ENCODE peak calls at places on chromosomes 6 and 20, in eight cellular contexts. S is MM.1S, F is GM23338, Q is hepatocyte, Y is GM23248, B is SK-N-SH, J is HCT116, L is PC-3. P is an unnamed sample.

GRCh38 chr6:116616757-116617093 is 446 bp downstream of the RSPH4A start:
- DNase-seq in S (peak; percentile 43), Q (peak; percentile 36), L (no peak), B (peak; percentile 16), Y (peak; percentile 60), J (no peak), F (peak; percentile 49), P (peak; percentile 43)

GRCh38 chr20:44683263-44684046 is 31.7 kb upstream of the CCN5 start:
- DNase-seq in Q (peak; percentile 85), L (peak; percentile 87), Y (peak; percentile 74), S (peak; percentile 73), J (peak; percentile 59), B (peak; percentile 75), F (peak; percentile 93), P (peak; percentile 79)

GRCh38 chr20:11972478-11972877 is 54.8 kb downstream of the BTBD3 start:
- DNase-seq in S (no peak), Y (no peak), Q (no peak), B (no peak), L (no peak), F (no peak), J (no peak), P (no peak)

GRCh38 chr20:20677186-20677585 is 35.3 kb downstream of the RALGAPA2 start:
- DNase-seq in S (no peak), Y (no peak), B (no peak), Q (no peak), L (no peak), F (no peak), J (no peak), P (no peak)

GRCh38 chr6:113359155-113360140 is 497.7 kb upstream of the MARCKS start:
- DNase-seq in Q (no peak), B (peak; percentile 44), F (no peak), L (peak; percentile 68), J (no peak), Y (peak; percentile 62), S (no peak), P (no peak)

GRCh38 chr20:1844723-1845523 is 50.3 kb upstream of the SIRPA start:
- DNase-seq in Y (peak; percentile 52), B (peak; percentile 52), Q (peak; percentile 80), L (no peak), S (peak; percentile 78), J (no peak), F (no peak), P (no peak)

GRCh38 chr20:58813369-58813768 is 37.3 kb downstream of the GNAS-AS1 start:
- DNase-seq in L (no peak), F (no peak), S (no peak), Y (no peak), B (no peak), J (no peak), Q (no peak), P (no peak)

GRCh38 chr6:6614096-6614964 is 25.8 kb downstream of the LY86 start:
- DNase-seq in L (no peak), J (no peak), F (no peak), Q (no peak), Y (peak; percentile 56), S (no peak), B (no peak), P (no peak)

GRCh38 chr6:150250826-150251225 is 108.0 kb downstream of the PPP1R14C start:
- DNase-seq in L (no peak), Q (peak; percentile 18), F (peak; percentile 40), S (no peak), Y (peak; percentile 87), J (no peak), B (no peak), P (no peak)

GRCh38 chr6:111823831-111824607 is 49.2 kb downstream of the FYN start:
- DNase-seq in L (peak; percentile 50), Y (peak; percentile 77), F (no peak), Q (no peak), J (no peak), S (no peak), B (no peak), P (no peak)

GRCh38 chr20:53642196-53643030 is 48.8 kb upstream of the ZNF217 start:
- DNase-seq in Q (peak; percentile 71), J (peak; percentile 89), L (peak; percentile 82), F (peak; percentile 44), S (peak; percentile 73), Y (peak; percentile 72), B (no peak), P (peak; percentile 65)

GRCh38 chr20:61317966-61318520 is 66.0 kb downstream of the CDH4 start:
- DNase-seq in L (no peak), Y (no peak), S (no peak), F (no peak), J (no peak), Q (no peak), B (no peak), P (no peak)

GRCh38 chr6:136962661-136963060 is 40.6 kb downstream of the SLC35D3 start:
- DNase-seq in F (peak; percentile 56), L (no peak), Y (no peak), S (no peak), B (peak; percentile 58), Q (no peak), J (no peak), P (peak; percentile 35)

GRCh38 chr20:13243826-13244376 is 22.8 kb downstream of the ISM1 start:
- DNase-seq in Q (peak; percentile 18), B (no peak), L (peak; percentile 90), J (no peak), F (no peak), S (no peak), Y (peak; percentile 70), P (no peak)

GRCh38 chr20:51185277-51185676 is 162.4 kb upstream of the KCNG1 start:
- DNase-seq in F (no peak), L (no peak), S (no peak), B (no peak), Y (no peak), Q (no peak), J (no peak), P (no peak)

GRCh38 chr6:124758663-124759062 is 203.6 kb upstream of the RNF217 start:
- DNase-seq in S (no peak), Q (no peak), Y (no peak), J (no peak), B (no peak), F (no peak), L (no peak), P (no peak)

GRCh38 chr20:53872561-53873248 is 197.7 kb downstream of the BCAS1 start:
- DNase-seq in F (no peak), Q (no peak), B (no peak), Y (peak; percentile 18), J (no peak), L (no peak), S (peak; percentile 72), P (no peak)

DNA sequence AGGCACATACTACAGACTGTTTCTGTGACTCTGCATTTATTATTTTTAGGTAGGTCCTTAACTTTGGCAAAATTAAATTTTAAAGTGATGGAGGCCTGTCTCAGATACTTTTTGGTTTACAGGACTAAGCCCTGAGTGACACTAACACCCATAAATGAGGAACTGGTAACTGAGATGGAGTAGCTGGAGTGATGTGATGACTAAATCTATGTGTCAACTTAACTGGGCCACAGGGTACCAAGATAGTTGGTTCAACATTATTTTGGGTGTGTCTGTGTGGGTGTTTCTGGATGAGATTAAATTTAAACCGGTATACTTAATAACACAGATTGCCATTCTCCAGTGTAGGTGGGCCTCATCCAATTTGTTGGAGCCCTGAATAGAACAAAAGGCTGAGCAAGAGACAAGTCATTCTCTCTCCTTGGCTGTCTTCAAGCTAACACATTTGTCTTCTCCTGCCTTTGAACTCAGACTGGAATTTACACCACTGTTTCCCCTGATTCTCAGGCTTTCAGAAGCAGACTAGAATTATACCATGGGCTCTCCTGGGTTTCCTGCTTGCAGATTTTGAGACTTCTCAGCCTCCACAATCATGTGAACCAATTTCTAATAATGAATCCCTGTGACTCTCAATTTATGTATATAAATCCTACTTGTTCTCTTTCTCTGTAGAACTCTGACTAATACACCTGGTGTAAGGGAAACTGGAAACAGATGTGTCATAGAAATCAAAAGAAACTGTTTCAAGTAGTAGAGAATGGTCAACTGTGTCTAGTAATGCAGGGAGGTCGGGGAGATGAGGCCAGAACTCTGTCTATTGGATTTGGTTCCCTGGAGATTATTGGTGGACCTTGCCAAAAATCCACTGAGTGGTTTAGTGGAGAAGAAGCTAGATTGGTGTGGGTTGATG is 579.2 kb downstream of the EPM2A start:
- DNase-seq in B (no peak), Y (peak; percentile 32), J (no peak), L (peak; percentile 62), S (no peak), F (no peak), Q (no peak), P (no peak)
- TF ChIP-seq EZH2phosphoT487 in B (no peak), Y (no peak), J (no peak), L (no peak), S (no peak), F (no peak), Q (no peak), P (no peak)

GRCh38 chr6:110472739-110473138 is 3.7 kb downstream of the SLC22A16 start:
- DNase-seq in Q (no peak), B (no peak), L (no peak), S (no peak), F (no peak), J (no peak), Y (no peak), P (no peak)

GRCh38 chr6:110468696-110469095 is 7.7 kb downstream of the SLC22A16 start:
- DNase-seq in J (no peak), S (no peak), F (peak; percentile 45), L (no peak), Y (no peak), Q (no peak), B (no peak), P (no peak)

GRCh38 chr6:110475255-110475654 is 1.2 kb downstream of the SLC22A16 start:
- DNase-seq in Y (no peak), L (no peak), J (no peak), B (no peak), Q (no peak), F (no peak), S (no peak), P (no peak)

GRCh38 chr6:110474500-110474899 is 1.9 kb downstream of the SLC22A16 start:
- DNase-seq in S (no peak), J (no peak), F (no peak), L (no peak), B (no peak), Y (no peak), Q (no peak), P (no peak)

DNA sequence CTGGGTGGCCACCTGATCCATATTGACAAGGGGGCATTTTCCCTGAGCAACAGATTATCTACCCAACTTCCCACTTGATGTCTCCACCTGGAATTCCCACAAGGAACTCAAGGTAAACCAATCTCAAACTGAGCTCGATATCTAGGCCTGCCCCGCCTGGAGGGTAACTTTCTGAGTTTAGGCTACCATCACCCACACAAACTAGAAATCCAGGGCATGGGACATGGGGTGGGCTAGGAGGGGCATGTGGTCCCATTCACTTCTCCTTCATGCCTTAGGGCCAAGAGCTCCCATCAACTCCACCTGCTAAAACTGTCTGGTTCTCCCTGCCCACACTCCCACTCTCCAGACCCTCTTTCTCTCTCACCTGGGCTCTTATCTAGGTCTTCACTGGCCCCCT is 4.4 kb downstream of the SLC22A16 start:
- DNase-seq in Q (no peak), F (no peak), S (no peak), B (no peak), J (no peak), L (no peak), Y (no peak), P (no peak)
- TF ChIP-seq EZH2phosphoT487 in Q (no peak), F (no peak), S (no peak), B (no peak), J (no peak), L (no peak), Y (no peak), P (no peak)

GRCh38 chr20:64049060-64049886 is at the start of gene SOX18:
- DNase-seq in J (no peak), L (peak; percentile 31), F (peak; percentile 76), Y (peak; percentile 66), S (no peak), Q (peak; percentile 69), B (peak; percentile 83), P (peak; percentile 82)
- TF ChIP-seq EZH2phosphoT487 in J (no peak), L (no peak), F (no peak), Y (no peak), S (no peak), Q (no peak), B (no peak), P (no peak)

GRCh38 chr6:100203391-100203790 is 209.4 kb upstream of the MCHR2 start:
- DNase-seq in B (no peak), J (peak; percentile 53), F (no peak), Q (peak; percentile 28), Y (peak; percentile 95), S (no peak), L (peak; percentile 84), P (no peak)
- TF ChIP-seq EZH2phosphoT487 in B (no peak), J (no peak), F (no peak), Q (no peak), Y (no peak), S (no peak), L (no peak), P (no peak)

P was measured in neural progenitor cell.